ENCODE peak calls at places on chromosomes 11 and 22, in five cellular contexts. W is heart left ventricle, P is fibroblast of lung, R is mesenchymal stem cell, F is Peyer's patch. Z is an unnamed sample.

GRCh38 chr11:17008099-17008498 is 6.1 kb downstream of the PLEKHA7 start:
- DNase-seq in W (no peak), P (no peak), R (no peak), F (no peak), Z (no peak)

GRCh38 chr11:47050284-47050683 is 113.7 kb downstream of the CSTPP1 start:
- DNase-seq in W (no peak), P (no peak), R (no peak), F (no peak), Z (no peak)

GRCh38 chr22:23192133-23192532 is 11.8 kb downstream of the BCR start:
- DNase-seq in W (no peak), P (no peak), R (no peak), F (no peak), Z (no peak)

GRCh38 chr11:75510626-75511025 is 15.1 kb downstream of the GDPD5 start:
- DNase-seq in W (no peak), P (no peak), R (no peak), F (no peak), Z (no peak)

GRCh38 chr11:12831471-12832202 is 157.4 kb downstream of the TEAD1 start:
- DNase-seq in W (no peak), P (no peak), R (no peak), F (no peak), Z (no peak)

GRCh38 chr11:116563028-116563712 is 209.6 kb downstream of the BUD13 start:
- DNase-seq in W (no peak), P (peak), R (peak), F (no peak), Z (no peak)

GRCh38 chr11:1153105-1153950 is 4.4 kb upstream of the MUC5AC start:
- DNase-seq in W (no peak), P (no peak), R (no peak), F (peak), Z (no peak)

GRCh38 chr11:125072210-125072960 is 9.3 kb downstream of the SLC37A2 start:
- DNase-seq in W (no peak), P (no peak), R (no peak), F (peak), Z (no peak)

GRCh38 chr22:50317178-50317577 is 9.6 kb downstream of the DENND6B start:
- DNase-seq in W (no peak), P (no peak), R (no peak), F (no peak), Z (no peak)

GRCh38 chr11:11290354-11290753 is 62.7 kb downstream of the CSNK2A3 start:
- DNase-seq in W (no peak), P (no peak), R (no peak), F (no peak), Z (no peak)

GRCh38 chr22:38732251-38732815 is 23.5 kb downstream of the SUN2 start:
- DNase-seq in W (no peak), P (no peak), R (no peak), F (no peak), Z (no peak)
- H3K27ac ChIP-seq in W (peak), P (no peak), R (no peak), F (no peak), Z (peak)

DNA sequence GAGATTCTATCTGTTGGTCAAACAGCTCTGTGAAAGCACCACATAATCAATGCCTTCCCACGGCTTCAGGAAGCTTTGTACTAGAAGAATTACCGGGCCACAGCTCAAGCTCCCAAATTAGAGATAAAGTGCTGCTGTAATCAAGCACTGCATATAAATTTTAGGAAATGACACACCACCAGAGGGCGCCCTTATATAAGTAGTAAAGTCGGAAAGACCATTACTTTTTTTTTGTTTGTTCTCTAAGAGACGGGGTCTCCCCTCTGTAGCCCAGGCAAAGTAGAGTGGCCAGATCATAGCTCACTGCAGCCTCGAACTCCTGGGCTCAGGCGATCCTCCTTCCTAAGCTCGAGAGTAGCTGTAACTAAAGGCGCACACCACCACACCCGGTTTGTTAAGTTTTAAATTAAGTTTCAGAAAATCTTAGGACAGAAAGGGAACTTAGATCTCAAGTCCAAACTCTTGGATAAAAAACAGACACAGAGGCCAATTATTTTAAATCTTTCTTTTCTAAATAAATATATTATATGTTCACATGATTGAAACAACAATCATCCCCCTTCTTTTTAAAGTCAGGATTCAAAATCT is 32.6 kb downstream of the PRCP start:
- DNase-seq in W (peak), P (peak), R (peak), F (peak), Z (peak)
- H3K4me3 ChIP-seq in W (no peak), P (peak), R (no peak), F (no peak), Z (no peak)

GRCh38 chr22:46281866-46282678 is 14.3 kb downstream of the TTC38 start:
- DNase-seq in W (no peak), P (no peak), R (no peak), F (no peak), Z (no peak)
- H3K27ac ChIP-seq in W (peak), P (no peak), R (no peak), F (no peak), Z (no peak)

GRCh38 chr11:78039391-78039918 is 16.4 kb upstream of the KCTD14 start:
- DNase-seq in W (no peak), P (no peak), R (no peak), F (no peak), Z (no peak)
- H3K4me3 ChIP-seq in W (no peak), P (no peak), R (no peak), F (peak), Z (no peak)

DNA sequence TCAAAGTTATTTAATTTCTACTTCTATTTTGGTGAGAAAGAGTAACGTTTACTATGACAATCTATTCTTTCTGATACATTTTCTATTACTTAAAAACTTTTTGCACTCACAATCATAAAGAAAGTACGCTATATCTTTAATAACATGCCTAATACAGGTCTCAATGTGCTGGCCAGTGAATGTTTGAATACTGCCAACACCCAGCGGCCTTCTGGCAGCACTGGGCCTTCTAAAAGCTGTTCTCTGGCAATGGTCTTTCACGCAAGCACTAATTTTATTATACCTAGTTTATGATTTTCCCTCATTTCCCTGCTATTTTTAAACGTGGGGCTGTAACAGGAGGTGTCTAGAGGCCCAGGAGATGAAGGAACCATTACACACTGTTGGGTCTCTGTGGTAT is 349.8 kb upstream of the PITPNB start:
- DNase-seq in W (peak), P (no peak), R (no peak), F (no peak), Z (no peak)
- H3K27ac ChIP-seq in W (no peak), P (no peak), R (no peak), F (no peak), Z (peak)

DNA sequence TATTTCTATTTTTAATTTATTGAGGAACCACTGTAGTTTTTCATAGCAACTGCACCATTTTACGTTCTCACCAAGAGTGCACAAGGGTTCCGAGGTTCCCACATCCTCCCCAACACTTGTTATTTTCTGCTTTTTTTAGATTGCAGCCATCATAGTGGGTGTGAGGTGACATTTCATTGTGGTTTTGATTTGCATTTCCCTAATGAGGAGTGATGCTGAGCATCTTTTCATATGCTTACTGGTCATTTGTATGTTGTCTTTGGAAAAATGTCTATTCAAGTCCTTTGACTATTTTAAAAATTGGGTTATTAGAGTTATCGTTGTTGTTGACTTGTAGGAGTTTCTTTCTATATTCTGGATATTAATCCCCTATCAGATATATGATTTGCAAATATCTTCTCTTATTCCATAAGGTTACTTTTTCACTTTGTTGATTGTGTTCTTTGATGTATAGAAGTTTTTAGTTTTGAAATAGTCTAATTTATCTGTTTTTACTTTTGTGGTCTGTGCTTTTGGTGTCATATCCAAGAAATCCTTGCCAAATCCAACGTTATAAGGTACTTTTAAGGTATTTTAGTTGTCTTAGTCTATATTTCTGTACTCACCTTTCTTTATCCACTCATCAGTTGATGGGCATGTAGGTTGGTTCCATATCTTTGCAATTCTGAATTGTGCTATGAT is 9.0 kb downstream of the NEAT1 start:
- DNase-seq in W (no peak), P (peak), R (peak), F (peak), Z (no peak)
- H3K4me3 ChIP-seq in W (peak), P (peak), R (no peak), F (no peak), Z (peak)

GRCh38 chr11:118602331-118602730 is 5.1 kb upstream of the PHLDB1 start:
- DNase-seq in W (peak), P (no peak), R (no peak), F (no peak), Z (no peak)
- H3K27ac ChIP-seq in W (peak), P (peak), R (no peak), F (no peak), Z (peak)